ENCODE peak calls at places on chromosomes 7 and 10, in five cellular contexts. A is stomach, J is breast epithelium, R is A549, N is uterus. L is an unnamed sample.

GRCh38 chr7:78130443-78131200 is 332.0 kb downstream of the PHTF2 start:
- DNase-seq in A (no peak), N (no peak), R (no peak), J (no peak), L (no peak)

GRCh38 chr7:149806726-149807125 is 31.4 kb upstream of the ZNF862 start:
- DNase-seq in A (no peak), N (no peak), R (no peak), J (no peak), L (no peak)

GRCh38 chr7:128362670-128363069 is 1.2 kb upstream of the PRRT4 start:
- DNase-seq in R (no peak), J (no peak), A (no peak), N (no peak), L (no peak)

GRCh38 chr7:4709187-4709586 is 27.1 kb downstream of the FOXK1 start:
- DNase-seq in N (no peak), R (no peak), J (no peak), A (no peak), L (no peak)

GRCh38 chr7:44057849-44058758 is 7.3 kb downstream of the PGAM2 start:
- DNase-seq in J (peak), R (no peak), A (no peak), N (peak), L (no peak)

GRCh38 chr7:152424348-152425108 is 11.3 kb downstream of the KMT2C start:
- DNase-seq in J (no peak), R (no peak), A (no peak), N (no peak), L (no peak)

GRCh38 chr7:3042861-3043489 is 692 bp downstream of the CARD11 start:
- DNase-seq in R (no peak), J (peak), A (no peak), N (no peak), L (no peak)

GRCh38 chr7:128103498-128104108 is 72.4 kb upstream of the LRRC4 start:
- DNase-seq in J (no peak), N (no peak), A (no peak), R (no peak), L (peak)

GRCh38 chr7:159114096-159114495 is 30.6 kb downstream of the VIPR2 start:
- DNase-seq in R (no peak), N (no peak), A (no peak), J (peak), L (no peak)

GRCh38 chr10:91565241-91565640 is 67.6 kb downstream of the PPP1R3C start:
- DNase-seq in A (no peak), R (no peak), N (no peak), J (no peak), L (no peak)

GRCh38 chr10:6064119-6064518 is 2.0 kb upstream of the IL2RA start:
- DNase-seq in R (no peak), A (peak), N (no peak), J (no peak), L (no peak)

GRCh38 chr7:106139253-106140251 is 27.4 kb upstream of the SYPL1 start:
- DNase-seq in N (peak), A (no peak), J (no peak), R (no peak), L (no peak)

GRCh38 chr7:8114175-8114574 is 145.6 kb downstream of the GLCCI1 start:
- DNase-seq in R (no peak), A (no peak), N (no peak), J (no peak), L (no peak)

GRCh38 chr10:91691255-91691654 is 58.4 kb upstream of the PPP1R3C start:
- DNase-seq in N (no peak), A (no peak), J (no peak), R (no peak), L (no peak)

GRCh38 chr10:12388671-12389070 is 39.3 kb downstream of the CAMK1D start:
- DNase-seq in N (no peak), J (no peak), A (no peak), R (no peak), L (no peak)

GRCh38 chr10:92530421-92530820 is 43.5 kb downstream of the IDE start:
- DNase-seq in R (no peak), A (no peak), J (no peak), N (no peak), L (no peak)

GRCh38 chr10:61779950-61780659 is 117.4 kb downstream of the CABCOCO1 start:
- DNase-seq in J (no peak), A (no peak), R (peak), N (peak), L (no peak)

GRCh38 chr7:116783666-116784318 is 78.6 kb upstream of the CAPZA2 start:
- DNase-seq in J (no peak), R (no peak), N (no peak), A (no peak), L (no peak)

GRCh38 chr10:69168493-69168892 is 11.5 kb upstream of the SUPV3L1 start:
- DNase-seq in N (no peak), R (no peak), A (no peak), J (no peak), L (no peak)

GRCh38 chr10:124989526-124989925 is 47.6 kb downstream of the ZRANB1 start:
- DNase-seq in R (no peak), N (peak), A (no peak), J (no peak), L (no peak)

GRCh38 chr7:117014673-117015133 is 61.4 kb downstream of the ST7 start:
- DNase-seq in R (no peak), J (no peak), A (peak), N (peak), L (peak)

GRCh38 chr7:139666501-139666900 is 111.3 kb downstream of the HIPK2 start:
- DNase-seq in A (no peak), R (no peak), N (no peak), J (no peak), L (no peak)

GRCh38 chr10:108872854-108873253 is 1050.5 kb downstream of the XPNPEP1 start:
- DNase-seq in J (no peak), R (no peak), N (no peak), A (no peak), L (no peak)

GRCh38 chr10:28177944-28178637 is 124.8 kb downstream of the MPP7 start:
- DNase-seq in J (no peak), R (no peak), N (no peak), A (no peak), L (no peak)

GRCh38 chr7:44194069-44194468 is 4.8 kb upstream of the GCK start:
- DNase-seq in A (no peak), N (no peak), R (no peak), J (no peak), L (no peak)

GRCh38 chr10:11793762-11794479 is 29.2 kb upstream of the PROSER2 start:
- DNase-seq in R (peak), A (no peak), N (no peak), J (no peak), L (no peak)

GRCh38 chr7:103003004-103003403 is 71.6 kb downstream of the FBXL13 start:
- DNase-seq in J (no peak), A (no peak), R (peak), N (no peak), L (no peak)

DNA sequence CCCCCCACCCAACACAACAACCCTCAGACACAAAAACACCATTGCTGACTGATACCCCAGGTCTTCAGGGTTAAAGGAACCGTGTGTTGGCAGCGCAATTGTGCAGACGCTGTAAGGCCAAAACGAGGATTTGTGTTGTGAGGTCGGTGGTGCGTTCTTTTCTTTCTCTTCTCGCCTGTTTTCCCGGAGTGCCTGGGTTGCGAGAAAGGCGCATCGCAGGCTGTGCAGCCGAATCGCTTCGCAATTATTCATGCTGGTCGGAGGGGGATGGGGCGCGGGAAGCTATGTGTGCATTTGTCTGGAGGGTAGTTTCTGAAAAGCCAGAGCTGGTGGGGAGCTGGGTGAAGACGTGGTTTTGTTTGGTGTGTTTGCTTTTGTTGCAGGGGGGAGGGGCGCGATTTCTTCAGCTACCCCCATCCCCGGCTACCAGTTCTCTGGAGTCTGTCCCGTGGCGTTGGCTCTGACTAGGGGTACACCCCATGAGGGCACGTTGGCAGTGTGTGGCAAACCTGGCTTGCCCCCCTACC is 2.1 kb downstream of the MXI1 start:
- DNase-seq in R (peak), J (peak), N (peak), A (no peak), L (peak)
- TF ChIP-seq POLR2A in R (no peak), J (peak), N (no peak), A (no peak), L (no peak)

GRCh38 chr7:731440-732085 is 4.5 kb upstream of the PRKAR1B start:
- DNase-seq in R (no peak), N (no peak), A (no peak), J (no peak), L (no peak)

GRCh38 chr7:730501-731439 is 3.7 kb upstream of the PRKAR1B start:
- DNase-seq in R (no peak), N (no peak), A (no peak), J (peak), L (no peak)

GRCh38 chr7:732556-732955 is 5.5 kb upstream of the PRKAR1B start:
- DNase-seq in R (no peak), N (no peak), A (no peak), J (no peak), L (no peak)

GRCh38 chr7:734214-734613 is 7.1 kb upstream of the PRKAR1B start:
- DNase-seq in J (no peak), N (no peak), A (no peak), R (peak), L (no peak)

GRCh38 chr7:732094-732541 is 5.0 kb upstream of the PRKAR1B start:
- DNase-seq in A (peak), R (peak), J (peak), N (no peak), L (no peak)
- H3K27ac ChIP-seq in A (peak), R (peak), J (no peak), N (no peak), L (no peak)

DNA sequence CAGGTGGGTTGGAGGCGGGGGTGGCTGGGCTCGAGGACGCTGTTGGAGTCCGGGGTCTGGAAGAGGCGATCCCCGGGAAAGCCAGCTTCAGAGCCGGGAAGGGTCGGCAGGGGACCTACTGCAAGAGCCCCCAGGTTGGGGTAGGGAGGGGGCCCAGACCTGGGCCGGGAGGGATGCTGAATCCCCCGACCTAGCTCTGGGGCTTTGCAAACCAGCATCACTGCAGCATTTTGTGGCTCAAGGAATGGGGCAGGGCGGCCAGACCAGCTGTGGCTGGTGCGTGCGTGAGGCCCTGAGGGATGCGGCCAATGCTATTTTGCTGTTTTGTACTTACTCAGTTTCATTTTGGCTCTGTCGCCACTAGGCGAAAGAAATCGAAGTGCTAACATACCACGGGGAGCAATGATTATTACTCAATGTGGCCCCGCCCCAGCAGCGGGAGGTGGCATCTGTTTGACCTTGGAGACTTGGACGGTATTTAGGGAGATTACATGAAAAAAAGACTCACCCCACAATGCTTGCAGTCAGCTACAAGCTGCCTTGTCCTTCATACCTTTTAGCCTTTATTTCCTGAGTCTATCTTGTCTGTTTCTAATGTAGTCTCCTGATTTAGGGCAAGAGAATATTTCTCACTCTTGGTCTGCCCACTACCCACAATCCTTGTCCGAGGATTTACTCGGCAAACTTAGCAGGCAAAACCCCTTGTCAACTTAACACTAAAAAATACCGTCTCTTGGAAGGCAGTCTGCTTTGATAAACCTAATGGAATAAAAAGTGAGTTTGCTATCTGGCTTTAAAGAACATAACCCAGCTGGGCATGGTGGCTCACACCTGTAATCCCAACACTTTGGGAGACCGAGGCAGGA is 16.2 kb downstream of the HSPB1 start:
- DNase-seq in A (peak), J (no peak), N (peak), R (peak), L (peak)
- TF ChIP-seq POLR2A in A (no peak), J (no peak), N (no peak), R (no peak), L (no peak)

GRCh38 chr7:90626011-90626410 is 29.9 kb downstream of the CDK14 start:
- DNase-seq in J (no peak), A (no peak), N (no peak), R (no peak), L (no peak)

GRCh38 chr7:90624128-90624980 is 28.2 kb downstream of the CDK14 start:
- DNase-seq in A (no peak), N (peak), J (no peak), R (no peak), L (no peak)

GRCh38 chr7:90625051-90625450 is 28.9 kb downstream of the CDK14 start:
- DNase-seq in R (no peak), J (no peak), N (no peak), A (no peak), L (no peak)

GRCh38 chr7:90622670-90623069 is 26.5 kb downstream of the CDK14 start:
- DNase-seq in A (no peak), R (no peak), J (no peak), N (no peak), L (no peak)

GRCh38 chr7:90625562-90625961 is 29.4 kb downstream of the CDK14 start:
- DNase-seq in N (peak), A (no peak), R (no peak), J (no peak), L (peak)
- H3K27ac ChIP-seq in N (peak), A (no peak), R (no peak), J (no peak), L (no peak)

GRCh38 chr10:102503264-102504178 is at the start of gene SUFU:
- DNase-seq in J (peak), R (peak), N (peak), A (peak), L (peak)

GRCh38 chr10:102502029-102502336 is 529 bp downstream of the ACTR1A start:
- DNase-seq in A (peak), N (peak), R (peak), J (peak), L (peak)

GRCh38 chr10:102500621-102501149 is 1.8 kb downstream of the ACTR1A start:
- DNase-seq in N (no peak), R (no peak), A (no peak), J (no peak), L (no peak)

GRCh38 chr10:102502337-102503151 is at the start of gene ACTR1A:
- DNase-seq in A (peak), N (peak), J (peak), R (peak), L (peak)

GRCh38 chr10:102501201-102502028 is 1.1 kb downstream of the ACTR1A start:
- DNase-seq in R (no peak), A (no peak), N (no peak), J (no peak), L (no peak)
- TF ChIP-seq POLR2A in R (no peak), A (no peak), N (no peak), J (no peak), L (peak)

GRCh38 chr10:126060232-126060935 is 164.0 kb downstream of the FANK1 start:
- DNase-seq in J (no peak), N (no peak), A (no peak), R (peak), L (peak)

GRCh38 chr10:126058104-126058503 is 161.7 kb downstream of the FANK1 start:
- DNase-seq in N (no peak), A (no peak), R (no peak), J (no peak), L (no peak)

GRCh38 chr10:126059101-126059826 is 162.9 kb downstream of the FANK1 start:
- DNase-seq in J (no peak), R (peak), N (no peak), A (no peak), L (no peak)

GRCh38 chr10:126057494-126057893 is 161.1 kb downstream of the FANK1 start:
- DNase-seq in N (no peak), R (no peak), J (no peak), A (no peak), L (no peak)

DNA sequence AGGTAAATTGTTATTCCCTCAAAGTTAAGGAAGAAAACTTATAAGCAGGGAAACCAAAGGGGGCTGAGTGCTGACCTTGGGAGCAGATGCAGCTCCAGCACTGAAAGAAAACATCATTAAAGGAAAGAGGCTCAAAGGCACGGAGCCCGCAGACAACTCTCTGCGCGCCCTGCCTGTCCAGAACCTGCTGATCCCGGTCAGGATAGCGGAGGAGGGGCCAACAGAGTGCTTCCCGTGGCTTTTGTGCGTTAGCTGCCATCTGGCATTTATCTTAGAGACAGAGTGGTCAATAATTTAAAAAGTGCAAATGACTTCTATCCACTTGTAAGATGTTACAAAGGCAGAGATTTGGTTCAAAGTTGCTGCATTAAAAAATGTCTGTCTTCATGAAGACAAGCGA is 162.1 kb downstream of the FANK1 start:
- DNase-seq in J (no peak), N (no peak), R (no peak), A (no peak), L (no peak)
- H3K27ac ChIP-seq in J (no peak), N (no peak), R (no peak), A (no peak), L (no peak)

L was measured in tibial nerve.